ENCODE peak calls at places on chromosomes 2 and 18, in nine cellular contexts. U, O, W, X, B, K, N, I and Y are unnamed samples. For H3K4me1 and H3K36me3, the result is how much of the 10 kb centered on the place peaks cover.

GRCh38 chr2:172226244-172227061 is 123.8 kb upstream of the DLX2 start:
- DNase-seq in U (no peak), O (no peak), W (peak), X (no peak), B (no peak), K (peak), N (peak), I (peak), Y (no peak)

GRCh38 chr2:151043484-151043883 is 218.2 kb downstream of the RBM43 start:
- DNase-seq in U (no peak), O (peak), W (no peak), X (no peak), B (no peak), K (no peak), N (no peak), I (no peak), Y (no peak)

GRCh38 chr2:145652992-145653545 is 1133.2 kb upstream of the ZEB2 start:
- DNase-seq in U (no peak), O (peak), W (peak), X (no peak), B (no peak), K (no peak), N (no peak), I (no peak), Y (no peak)

GRCh38 chr2:152376385-152376784 is 41.4 kb downstream of the FMNL2 start:
- DNase-seq in U (no peak), O (no peak), W (peak), X (no peak), B (no peak), K (no peak), N (no peak), I (peak), Y (no peak)

GRCh38 chr2:105328281-105329196 is 996 bp downstream of the TGFBRAP1 start:
- DNase-seq in U (no peak), O (peak), W (peak), X (no peak), B (peak), K (peak), N (no peak), I (peak), Y (peak)

GRCh38 chr2:224894356-224894755 is 147.9 kb downstream of the DOCK10 start:
- DNase-seq in U (no peak), O (peak), W (peak), X (no peak), B (no peak), K (no peak), N (no peak), I (no peak), Y (no peak)

GRCh38 chr18:73752965-73753364 is 394.7 kb downstream of the FBXO15 start:
- DNase-seq in U (no peak), O (no peak), W (peak), X (no peak), B (no peak), K (no peak), N (no peak), I (no peak), Y (no peak)

GRCh38 chr2:170550501-170550900 is 164.6 kb upstream of the SP5 start:
- DNase-seq in U (no peak), O (no peak), W (no peak), X (no peak), B (no peak), K (no peak), N (no peak), I (no peak), Y (no peak)

GRCh38 chr2:200367155-200367554 is 60.7 kb downstream of the SPATS2L start:
- DNase-seq in U (no peak), O (no peak), W (peak), X (no peak), B (peak), K (no peak), N (no peak), I (no peak), Y (peak)

GRCh38 chr2:106709229-106709628 is 176.7 kb downstream of the ST6GAL2 start:
- DNase-seq in U (no peak), O (no peak), W (no peak), X (no peak), B (no peak), K (no peak), N (no peak), I (no peak), Y (no peak)

GRCh38 chr2:240997141-240997855 is 1.1 kb upstream of the SNED1 start:
- DNase-seq in U (no peak), O (peak), W (no peak), X (peak), B (peak), K (peak), N (no peak), I (no peak), Y (peak)

GRCh38 chr18:48022531-48023330 is 92.3 kb upstream of the SMAD2 start:
- DNase-seq in U (peak), O (peak), W (peak), X (peak), B (no peak), K (no peak), N (peak), I (peak), Y (peak)

GRCh38 chr2:159054985-159055384 is 86.5 kb downstream of the TANC1 start:
- DNase-seq in U (no peak), O (no peak), W (no peak), X (no peak), B (no peak), K (no peak), N (no peak), I (no peak), Y (no peak)

GRCh38 chr2:221104391-221104811 is 467.7 kb downstream of the EPHA4 start:
- DNase-seq in U (peak), O (peak), W (no peak), X (peak), B (peak), K (peak), N (no peak), I (peak), Y (peak)

GRCh38 chr2:32627441-32627900 is 379 bp upstream of the TTC27 start:
- DNase-seq in U (peak), O (peak), W (peak), X (peak), B (peak), K (peak), N (no peak), I (peak), Y (peak)

GRCh38 chr18:55351220-55351619 is 236.8 kb downstream of the TCF4 start:
- DNase-seq in U (no peak), O (peak), W (no peak), X (no peak), B (no peak), K (no peak), N (no peak), I (no peak), Y (no peak)
- H3K27ac ChIP-seq in U (peak), O (no peak), W (no peak), X (no peak), B (no peak), K (no peak), N (no peak), I (no peak), Y (no peak)

GRCh38 chr2:102049756-102050443 is 58.1 kb downstream of the IL1R2 start:
- DNase-seq in U (no peak), O (peak), W (no peak), X (no peak), B (peak), K (peak), N (no peak), I (no peak), Y (peak)

GRCh38 chr2:102050854-102051391 is 59.2 kb downstream of the IL1R2 start:
- DNase-seq in U (peak), O (peak), W (no peak), X (peak), B (peak), K (peak), N (peak), I (peak), Y (peak)

GRCh38 chr2:102046135-102046901 is 54.6 kb downstream of the IL1R2 start:
- DNase-seq in U (no peak), O (no peak), W (no peak), X (no peak), B (no peak), K (no peak), N (no peak), I (no peak), Y (no peak)

GRCh38 chr2:102045697-102046096 is 53.9 kb downstream of the IL1R2 start:
- DNase-seq in U (no peak), O (no peak), W (peak), X (no peak), B (no peak), K (no peak), N (no peak), I (no peak), Y (no peak)

DNA sequence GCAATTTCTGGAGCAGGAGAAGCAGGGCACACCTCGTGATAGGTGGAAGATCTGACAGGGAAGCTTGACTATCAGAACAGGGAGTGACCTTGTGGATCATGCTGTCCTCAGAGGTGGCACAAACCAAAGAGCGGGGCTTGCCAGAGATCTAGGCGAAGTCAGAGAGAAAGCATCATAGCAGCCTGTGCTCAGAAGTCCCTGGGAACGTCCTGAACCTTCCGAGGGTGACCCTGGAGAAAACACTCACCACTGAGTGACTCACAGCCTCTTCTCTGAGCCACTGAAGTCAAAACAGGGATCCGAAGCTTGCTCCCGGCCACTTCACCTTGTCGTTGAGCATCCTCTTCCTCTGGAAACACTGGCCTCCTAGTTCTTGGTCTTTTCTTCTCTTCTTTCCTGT is 56.7 kb downstream of the IL1R2 start:
- DNase-seq in U (no peak), O (peak), W (no peak), X (peak), B (peak), K (peak), N (no peak), I (no peak), Y (peak)
- H3K4me1 ChIP-seq in U (under half), O (under half), W (under half), X (under half), B (half or more), K (under half), N (under half), I (under half), Y (under half)

GRCh38 chr2:55357164-55357563 is 62.5 kb downstream of the CCDC88A start:
- DNase-seq in U (no peak), O (no peak), W (no peak), X (no peak), B (no peak), K (no peak), N (no peak), I (no peak), Y (no peak)

GRCh38 chr2:55363636-55364035 is 56.0 kb downstream of the CCDC88A start:
- DNase-seq in U (no peak), O (no peak), W (no peak), X (no peak), B (no peak), K (no peak), N (no peak), I (no peak), Y (no peak)

GRCh38 chr2:55358451-55358850 is 61.2 kb downstream of the CCDC88A start:
- DNase-seq in U (no peak), O (no peak), W (no peak), X (no peak), B (no peak), K (no peak), N (no peak), I (no peak), Y (no peak)

GRCh38 chr2:55361465-55362189 is 58.0 kb downstream of the CCDC88A start:
- DNase-seq in U (no peak), O (no peak), W (no peak), X (no peak), B (no peak), K (no peak), N (no peak), I (no peak), Y (no peak)

DNA sequence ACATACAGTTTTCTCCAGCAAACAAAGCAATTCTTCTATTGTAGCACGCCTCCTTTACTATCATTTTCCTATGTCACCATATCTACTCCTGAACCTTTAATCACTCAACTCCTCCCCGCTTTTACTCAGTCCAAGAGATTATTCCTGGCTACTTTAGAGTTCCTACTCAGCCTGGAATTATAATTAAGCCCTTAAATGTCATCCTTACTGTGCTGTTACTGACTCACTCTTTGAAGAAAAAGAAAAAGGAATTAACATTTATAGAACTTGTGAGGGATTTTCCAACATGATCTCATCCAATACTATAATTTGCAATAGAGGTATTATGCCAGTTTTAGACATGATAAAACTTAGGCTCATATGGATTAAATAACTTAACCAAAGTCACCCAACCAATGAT is 61.7 kb downstream of the CCDC88A start:
- DNase-seq in U (no peak), O (peak), W (no peak), X (no peak), B (no peak), K (no peak), N (no peak), I (no peak), Y (no peak)
- H3K36me3 ChIP-seq in U (under half), O (under half), W (under half), X (under half), B (under half), K (under half), N (under half), I (under half), Y (under half)

GRCh38 chr2:135875491-135876065 is 665 bp downstream of the MCM6 start:
- DNase-seq in U (peak), O (peak), W (peak), X (peak), B (peak), K (peak), N (peak), I (peak), Y (peak)
- H3K27ac ChIP-seq in U (peak), O (peak), W (peak), X (no peak), B (peak), K (peak), N (peak), I (peak), Y (peak)

GRCh38 chr2:237692601-237693079 is 65.3 kb downstream of the LRRFIP1 start:
- DNase-seq in U (no peak), O (peak), W (no peak), X (peak), B (no peak), K (no peak), N (no peak), I (peak), Y (peak)
- H3K4me1 ChIP-seq in U (half or more), O (half or more), W (under half), X (under half), B (half or more), K (under half), N (under half), I (half or more), Y (under half)

GRCh38 chr2:232014681-232015080 is 53.2 kb downstream of the DIS3L2 start:
- DNase-seq in U (no peak), O (no peak), W (no peak), X (no peak), B (no peak), K (no peak), N (no peak), I (no peak), Y (no peak)
- H3K36me3 ChIP-seq in U (under half), O (under half), W (under half), X (under half), B (under half), K (under half), N (under half), I (under half), Y (under half)

GRCh38 chr18:28725876-28726275 is 548.9 kb upstream of the CDH2 start:
- DNase-seq in U (no peak), O (peak), W (no peak), X (no peak), B (no peak), K (no peak), N (no peak), I (no peak), Y (no peak)

GRCh38 chr18:28728891-28729290 is 552.0 kb upstream of the CDH2 start:
- DNase-seq in U (no peak), O (peak), W (peak), X (no peak), B (no peak), K (no peak), N (no peak), I (no peak), Y (no peak)

GRCh38 chr18:28723506-28723905 is 546.6 kb upstream of the CDH2 start:
- DNase-seq in U (no peak), O (no peak), W (no peak), X (no peak), B (no peak), K (no peak), N (no peak), I (no peak), Y (no peak)

GRCh38 chr18:28729321-28729720 is 552.4 kb upstream of the CDH2 start:
- DNase-seq in U (no peak), O (peak), W (peak), X (no peak), B (no peak), K (no peak), N (no peak), I (no peak), Y (no peak)
- H3K27ac ChIP-seq in U (no peak), O (peak), W (no peak), X (no peak), B (no peak), K (no peak), N (no peak), I (no peak), Y (no peak)